ENCODE peak calls at places on chromosome 4, in eight cellular contexts. U is right cardiac atrium, W is thoracic aorta, B is DND-41, Q is AG04450, K is RWPE1, A is uterus, R is mesenchymal stem cell. J is an unnamed sample.

GRCh38 chr4:152572417-152573086 is 36.7 kb upstream of the FBXW7 start:
- DNase-seq in Q (no peak), U (no peak), B (no peak), W (no peak), K (peak), R (peak), A (no peak), J (no peak)

GRCh38 chr4:185456131-185456530 is 15.4 kb downstream of the CCDC110 start:
- DNase-seq in U (no peak), R (no peak), Q (no peak), A (no peak), W (no peak), B (no peak), K (no peak), J (no peak)

GRCh38 chr4:85952982-85953650 is 406.7 kb downstream of the MAPK10 start:
- DNase-seq in K (no peak), R (no peak), Q (no peak), B (no peak), A (no peak), W (no peak), U (no peak), J (no peak)

GRCh38 chr4:170014359-170015008 is 11.7 kb downstream of the MFAP3L start:
- DNase-seq in K (no peak), A (peak), W (no peak), B (no peak), Q (no peak), U (no peak), R (no peak), J (peak)

GRCh38 chr4:112130903-112131302 is 14.4 kb upstream of the FAM241A start:
- DNase-seq in Q (no peak), K (no peak), U (no peak), A (no peak), W (no peak), R (no peak), B (no peak), J (no peak)

GRCh38 chr4:63524764-63525163 is 884.5 kb downstream of the TECRL start:
- DNase-seq in K (no peak), Q (no peak), U (no peak), R (no peak), B (no peak), W (no peak), A (no peak), J (no peak)

GRCh38 chr4:139297001-139297410 is 4.3 kb upstream of the NAA15 start:
- DNase-seq in A (no peak), R (peak), K (peak), U (no peak), W (no peak), Q (no peak), B (no peak), J (no peak)

GRCh38 chr4:86326399-86326798 is 33.5 kb downstream of the MAPK10 start:
- DNase-seq in R (no peak), U (no peak), A (no peak), K (no peak), Q (no peak), B (no peak), W (no peak), J (no peak)

GRCh38 chr4:104896623-104897296 is 249.9 kb upstream of the TET2 start:
- DNase-seq in Q (no peak), U (no peak), A (peak), R (no peak), W (no peak), B (no peak), K (no peak), J (no peak)

GRCh38 chr4:183241322-183241640 is 78.8 kb downstream of the CLDN22 start:
- DNase-seq in Q (peak), R (peak), W (no peak), B (no peak), A (no peak), U (no peak), K (peak), J (no peak)

GRCh38 chr4:94741304-94741703 is 16.5 kb upstream of the BMPR1B start:
- DNase-seq in U (no peak), W (no peak), R (peak), Q (peak), A (no peak), B (no peak), K (no peak), J (no peak)

GRCh38 chr4:108141213-108142045 is 27.3 kb downstream of the LEF1 start:
- DNase-seq in A (no peak), K (no peak), R (no peak), W (no peak), B (no peak), U (no peak), Q (no peak), J (no peak)

GRCh38 chr4:3291969-3292570 is 751 bp upstream of the RGS12 start:
- DNase-seq in Q (no peak), W (no peak), R (peak), K (peak), B (peak), A (peak), U (peak), J (peak)
- H3K27ac ChIP-seq in Q (peak), W (peak), R (peak), K (peak), B (no peak), A (peak), U (peak), J (peak)

GRCh38 chr4:110062166-110062565 is 136.2 kb downstream of the ELOVL6 start:
- DNase-seq in Q (no peak), A (no peak), B (no peak), K (no peak), W (no peak), R (no peak), U (no peak), J (peak)

GRCh38 chr4:110059556-110060191 is 138.7 kb downstream of the ELOVL6 start:
- DNase-seq in Q (no peak), W (no peak), U (no peak), R (no peak), B (no peak), K (no peak), A (no peak), J (no peak)

GRCh38 chr4:110061101-110061500 is 137.3 kb downstream of the ELOVL6 start:
- DNase-seq in B (no peak), U (no peak), R (no peak), A (no peak), W (no peak), Q (no peak), K (no peak), J (no peak)

GRCh38 chr4:110055014-110055768 is 142.5 kb downstream of the EGF start:
- DNase-seq in B (no peak), W (no peak), U (no peak), A (no peak), R (peak), K (no peak), Q (no peak), J (no peak)

GRCh38 chr4:110058677-110059076 is 139.7 kb downstream of the ELOVL6 start:
- DNase-seq in B (no peak), R (no peak), W (no peak), U (no peak), A (no peak), Q (no peak), K (no peak), J (no peak)
- H3K27ac ChIP-seq in B (peak), R (no peak), W (no peak), U (no peak), A (no peak), Q (no peak), K (no peak), J (no peak)

GRCh38 chr4:176690716-176691115 is 102.0 kb downstream of the VEGFC start:
- DNase-seq in W (no peak), K (no peak), U (no peak), Q (no peak), R (no peak), B (no peak), A (no peak), J (no peak)
- H3K27ac ChIP-seq in W (no peak), K (no peak), U (no peak), Q (no peak), R (no peak), B (no peak), A (no peak), J (no peak)

DNA sequence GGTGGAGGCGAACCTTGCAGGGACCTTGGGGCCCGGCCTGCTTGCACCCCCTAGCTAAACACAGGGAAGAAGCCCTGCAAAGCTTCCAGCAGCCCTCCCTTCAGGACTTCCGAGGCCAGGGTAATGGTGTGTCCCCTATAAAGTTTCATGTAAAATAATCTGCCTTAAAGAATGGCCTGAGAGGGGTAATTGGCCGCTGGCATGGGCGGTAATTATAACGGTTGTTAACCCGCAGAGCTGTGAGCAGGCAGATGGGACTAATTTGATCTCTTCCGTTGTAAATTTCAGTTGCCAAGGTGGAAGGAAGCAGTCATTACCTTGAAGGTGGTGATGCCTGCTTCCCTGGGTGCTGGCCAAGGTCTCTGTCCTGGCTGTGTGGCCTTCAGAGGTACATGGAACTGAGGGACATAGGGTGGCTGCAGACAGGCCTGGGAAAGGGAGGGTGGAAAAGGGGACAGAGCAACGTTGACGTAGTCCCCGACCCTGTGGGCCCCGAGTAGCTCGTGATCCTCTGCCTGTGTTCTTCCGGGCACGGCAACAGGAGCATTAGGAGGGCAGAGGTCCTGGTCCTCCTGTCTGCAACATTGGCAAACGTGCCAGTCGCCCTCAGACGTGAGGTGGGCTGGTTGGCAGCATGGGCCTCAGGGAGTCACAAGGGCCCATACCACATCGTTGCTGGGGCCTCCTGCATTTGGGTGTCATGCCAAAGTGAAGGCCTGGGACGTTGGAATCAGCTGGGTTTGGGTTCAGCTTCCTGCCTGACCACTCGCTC is 92.0 kb downstream of the PSAPL1 start:
- DNase-seq in K (no peak), R (no peak), B (no peak), Q (no peak), A (no peak), U (no peak), W (no peak), J (no peak)
- H3K27ac ChIP-seq in K (peak), R (no peak), B (no peak), Q (no peak), A (no peak), U (no peak), W (no peak), J (peak)

GRCh38 chr4:2928242-2929155 is 34.7 kb downstream of the NOP14 start:
- DNase-seq in A (peak), R (no peak), Q (no peak), B (no peak), U (no peak), W (peak), K (no peak), J (no peak)
- H3K27ac ChIP-seq in A (no peak), R (no peak), Q (peak), B (no peak), U (no peak), W (no peak), K (peak), J (no peak)

J was measured in substantia nigra.